ENCODE peak calls at places on chromosomes 12 and 14, in six cellular contexts. A is B cell, T is left lung, S is GM12865, Q is heart right ventricle, Z is nephron progenitor cell. B is an unnamed sample.

GRCh38 chr12:19794116-19794515 is 354.8 kb downstream of the AEBP2 start:
- DNase-seq in A (no peak), T (no peak), S (no peak), Q (no peak), Z (no peak), B (no peak)

GRCh38 chr14:23364164-23364571 is 804 bp downstream of the EFS start:
- DNase-seq in A (peak), T (no peak), S (no peak), Q (no peak), Z (no peak), B (no peak)

GRCh38 chr12:193282-193681 is 20.7 kb downstream of the SLC6A12 start:
- DNase-seq in A (no peak), T (peak), S (no peak), Q (no peak), Z (no peak), B (no peak)

GRCh38 chr12:25648460-25648859 is 95.4 kb upstream of the LMNTD1 start:
- DNase-seq in A (no peak), T (no peak), S (no peak), Q (peak), Z (peak), B (no peak)

GRCh38 chr14:23831591-23831990 is 122.0 kb upstream of the DHRS4 start:
- DNase-seq in A (no peak), T (no peak), S (peak), Q (no peak), Z (no peak), B (no peak)

GRCh38 chr12:121519227-121519626 is 61.6 kb downstream of the KDM2B start:
- DNase-seq in A (no peak), T (no peak), S (no peak), Q (no peak), Z (no peak), B (no peak)

GRCh38 chr14:62015945-62016344 is 253.7 kb downstream of the SNAPC1 start:
- DNase-seq in A (no peak), T (no peak), S (peak), Q (no peak), Z (no peak), B (no peak)

GRCh38 chr12:104219361-104219892 is 3.8 kb downstream of the TXNRD1 start:
- DNase-seq in A (no peak), T (no peak), S (no peak), Q (peak), Z (no peak), B (no peak)

GRCh38 chr14:104746951-104747481 is 5.9 kb upstream of the SIVA1 start:
- DNase-seq in A (no peak), T (peak), S (no peak), Q (no peak), Z (no peak), B (no peak)

GRCh38 chr12:80868576-80868975 is 69.2 kb downstream of the LIN7A start:
- DNase-seq in A (no peak), T (no peak), S (no peak), Q (no peak), Z (no peak), B (no peak)

GRCh38 chr12:15749937-15750336 is 39.3 kb downstream of the EPS8 start:
- DNase-seq in A (no peak), T (no peak), S (no peak), Q (no peak), Z (no peak), B (no peak)

GRCh38 chr12:13436182-13436581 is 239.7 kb downstream of the EMP1 start:
- DNase-seq in A (no peak), T (no peak), S (no peak), Q (no peak), Z (no peak), B (no peak)

GRCh38 chr12:107079172-107080011 is 14.0 kb downstream of the CRY1 start:
- DNase-seq in A (no peak), T (no peak), S (peak), Q (no peak), Z (no peak), B (no peak)

GRCh38 chr14:102785598-102785963 is 8.3 kb downstream of the TRAF3 start:
- DNase-seq in A (no peak), T (no peak), S (no peak), Q (no peak), Z (no peak), B (no peak)
- TF ChIP-seq CTCF in A (no peak), T (no peak), S (peak), Q (no peak), Z (no peak), B (no peak)

DNA sequence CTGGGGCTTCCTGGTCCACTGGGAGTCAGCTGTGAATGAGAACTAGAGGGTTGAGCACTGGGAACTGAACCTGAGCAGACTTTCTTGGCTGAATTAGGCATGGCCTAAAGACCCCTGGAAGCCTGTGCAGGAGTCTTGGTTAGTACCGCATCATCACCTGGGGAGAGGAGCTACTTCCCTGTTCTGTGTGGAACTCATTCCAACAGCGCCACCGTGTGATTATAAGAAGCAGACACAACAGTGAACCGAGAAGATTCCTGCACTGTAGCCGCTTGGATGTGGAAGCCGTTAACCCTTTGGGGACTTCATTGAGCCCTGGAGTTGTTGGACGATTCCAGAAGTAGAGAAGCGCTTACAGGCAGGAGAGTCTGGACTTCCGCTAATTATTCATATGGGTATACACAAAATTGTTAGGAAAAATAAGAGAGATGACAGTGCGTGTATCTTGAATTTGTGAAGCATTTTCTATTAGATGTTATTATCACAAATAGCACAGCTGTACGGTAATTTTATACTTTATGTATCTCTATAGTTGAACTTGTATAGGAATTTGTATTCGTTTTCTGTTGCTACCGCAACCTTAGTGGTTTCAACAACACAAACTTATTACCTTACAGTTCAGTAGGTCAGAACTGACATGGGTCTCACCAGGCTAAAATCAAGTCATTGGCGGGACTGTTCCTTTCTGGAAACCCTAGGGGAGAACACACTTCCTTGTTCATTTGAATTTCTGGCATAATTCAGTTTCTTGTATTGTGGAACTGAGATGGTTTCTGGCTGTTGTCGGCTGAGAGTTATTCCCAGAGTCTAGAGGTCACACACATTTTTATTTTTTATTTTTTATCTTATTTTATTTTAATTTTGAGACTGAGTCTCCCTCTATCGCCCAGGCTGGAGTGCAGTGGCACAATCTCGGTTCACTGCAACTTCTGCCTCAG is 100.7 kb downstream of the C2CD5 start:
- DNase-seq in A (peak), T (no peak), S (peak), Q (peak), Z (peak), B (peak)
- TF ChIP-seq CTCF in A (peak), T (peak), S (peak), Q (peak), Z (peak), B (peak)

GRCh38 chr14:31510222-31510621 is 22.4 kb upstream of the GPR33 start:
- DNase-seq in A (no peak), T (no peak), S (peak), Q (no peak), Z (no peak), B (no peak)
- TF ChIP-seq CTCF in A (peak), T (peak), S (peak), Q (peak), Z (peak), B (peak)

GRCh38 chr12:1398673-1399072 is 195.7 kb downstream of the FBXL14 start:
- DNase-seq in A (no peak), T (no peak), S (peak), Q (no peak), Z (no peak), B (no peak)
- TF ChIP-seq CTCF in A (no peak), T (no peak), S (peak), Q (no peak), Z (no peak), B (no peak)

GRCh38 chr12:88328056-88328455 is 185.9 kb downstream of the TMTC3 start:
- DNase-seq in A (no peak), T (no peak), S (no peak), Q (no peak), Z (no peak), B (no peak)
- TF ChIP-seq CTCF in A (no peak), T (no peak), S (no peak), Q (no peak), Z (no peak), B (no peak)

DNA sequence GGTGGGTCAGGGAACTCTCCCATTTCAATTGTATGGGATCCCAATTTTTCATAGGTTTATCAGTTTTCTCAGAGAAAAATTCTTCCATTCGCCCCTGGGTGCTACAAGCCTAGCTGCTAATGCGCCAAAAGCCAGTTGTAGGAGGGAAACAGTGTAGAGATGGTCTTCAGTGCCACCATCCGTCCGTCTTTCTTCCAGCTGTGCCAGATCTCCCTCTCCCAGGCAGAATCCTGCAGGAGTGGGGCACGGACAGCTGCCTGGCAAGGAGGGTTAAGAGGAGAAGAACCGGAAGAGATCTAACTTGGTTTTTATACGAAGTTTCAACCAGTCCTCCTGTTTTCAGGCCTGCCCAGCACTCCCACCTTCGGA is 38.9 kb upstream of the FUT8 start:
- DNase-seq in A (no peak), T (no peak), S (no peak), Q (no peak), Z (no peak), B (no peak)
- TF ChIP-seq CTCF in A (no peak), T (no peak), S (no peak), Q (no peak), Z (no peak), B (no peak)

GRCh38 chr12:70427611-70428010 is 61.5 kb downstream of the KCNMB4 start:
- DNase-seq in A (no peak), T (no peak), S (no peak), Q (no peak), Z (no peak), B (no peak)

GRCh38 chr12:70426620-70427019 is 60.5 kb downstream of the KCNMB4 start:
- DNase-seq in A (no peak), T (no peak), S (no peak), Q (no peak), Z (no peak), B (no peak)

DNA sequence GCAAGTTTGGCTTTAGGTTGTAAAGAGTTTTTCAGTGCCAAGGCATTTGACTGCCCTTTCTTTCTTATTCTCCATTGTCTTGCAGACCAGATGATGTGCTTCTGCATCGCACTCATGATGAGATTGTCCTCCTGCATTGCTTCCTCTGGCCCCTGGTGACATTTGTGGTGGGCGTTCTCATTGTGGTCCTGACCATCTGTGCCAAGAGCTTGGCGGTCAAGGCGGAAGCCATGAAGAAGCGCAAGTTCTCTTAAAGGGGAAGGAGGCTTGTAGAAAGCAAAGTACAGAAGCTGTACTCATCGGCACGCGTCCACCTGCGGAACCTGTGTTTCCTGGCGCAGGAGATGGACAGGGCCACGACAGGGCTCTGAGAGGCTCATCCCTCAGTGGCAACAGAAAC is 64.3 kb downstream of the KCNMB4 start:
- DNase-seq in A (no peak), T (no peak), S (no peak), Q (no peak), Z (no peak), B (no peak)
- TF ChIP-seq CTCF in A (no peak), T (no peak), S (no peak), Q (no peak), Z (no peak), B (no peak)

B was measured in type B pancreatic cell.